ENCODE peak calls at places on chromosomes 16 and 17, in six cellular contexts. P, A, E, T, R and B are unnamed samples.

GRCh38 chr17:60908324-60908723 is 230.7 kb downstream of the BCAS3 start:
- DNase-seq in R (no peak), A (no peak), E (no peak), T (no peak), P (no peak), B (no peak)

GRCh38 chr16:4316732-4317461 is 1.0 kb downstream of the GLIS2 start:
- DNase-seq in T (peak), E (no peak), P (peak), R (no peak), A (no peak), B (no peak)

GRCh38 chr16:64152010-64152767 is 969.7 kb downstream of the CDH11 start:
- DNase-seq in P (no peak), A (no peak), R (no peak), T (no peak), E (no peak), B (peak)

GRCh38 chr16:55543470-55543869 is 23.0 kb upstream of the CAPNS2 start:
- DNase-seq in R (no peak), P (no peak), A (no peak), T (no peak), E (peak), B (peak)

GRCh38 chr17:17144916-17145665 is 61.0 kb downstream of the PLD6 start:
- DNase-seq in R (no peak), A (no peak), T (no peak), E (no peak), P (no peak), B (no peak)

GRCh38 chr17:34582185-34582900 is 3.0 kb downstream of the TMEM132E start:
- DNase-seq in T (no peak), E (no peak), R (no peak), P (no peak), A (no peak), B (no peak)

GRCh38 chr16:88633684-88634140 is 4.7 kb upstream of the IL17C start:
- DNase-seq in E (peak), P (no peak), R (no peak), T (no peak), A (no peak), B (peak)

GRCh38 chr16:28131210-28131609 is 67.7 kb upstream of the GSG1L start:
- DNase-seq in R (no peak), T (no peak), A (no peak), P (no peak), E (no peak), B (no peak)

GRCh38 chr17:76872221-76872873 is 4.1 kb downstream of the MGAT5B start:
- DNase-seq in E (peak), P (no peak), T (no peak), R (no peak), A (no peak), B (peak)

GRCh38 chr17:8047769-8048110 is 8.9 kb downstream of the ALOX15B start:
- DNase-seq in T (no peak), R (no peak), E (no peak), A (no peak), P (no peak), B (no peak)

GRCh38 chr17:9212376-9213310 is 191.3 kb downstream of the NTN1 start:
- DNase-seq in T (no peak), A (no peak), E (no peak), P (no peak), R (no peak), B (no peak)

GRCh38 chr17:4204676-4205075 is 59.1 kb downstream of the ANKFY1 start:
- DNase-seq in T (peak), R (no peak), P (peak), E (peak), A (no peak), B (no peak)

GRCh38 chr17:56623383-56623782 is 29.9 kb downstream of the NOG start:
- DNase-seq in E (no peak), P (no peak), T (no peak), A (no peak), R (no peak), B (no peak)

GRCh38 chr16:48864055-48864454 is 254.1 kb upstream of the N4BP1 start:
- DNase-seq in A (no peak), T (no peak), P (no peak), R (no peak), E (no peak), B (no peak)

GRCh38 chr17:32596666-32597065 is 109.9 kb downstream of the CDK5R1 start:
- DNase-seq in T (no peak), P (no peak), A (no peak), E (peak), R (no peak), B (no peak)

GRCh38 chr16:73713817-73714495 is 582.7 kb upstream of the PSMD7 start:
- DNase-seq in R (no peak), A (peak), P (no peak), T (no peak), E (peak), B (peak)

GRCh38 chr17:73841431-73842060 is 197.3 kb upstream of the SDK2 start:
- DNase-seq in T (peak), E (no peak), A (no peak), P (no peak), R (no peak), B (no peak)

GRCh38 chr16:59259964-59260348 is 525.8 kb upstream of the GOT2 start:
- DNase-seq in R (no peak), P (no peak), T (no peak), A (no peak), E (no peak), B (no peak)

GRCh38 chr17:40921026-40921425 is 16.4 kb downstream of the KRT23 start:
- DNase-seq in A (no peak), T (no peak), E (no peak), P (no peak), R (no peak), B (no peak)

GRCh38 chr17:70886648-70887047 is 717.3 kb downstream of the KCNJ2 start:
- DNase-seq in E (no peak), A (no peak), T (no peak), R (no peak), P (no peak), B (no peak)

GRCh38 chr16:30633526-30633925 is 17.2 kb upstream of the PRR14 start:
- DNase-seq in A (no peak), E (no peak), P (no peak), R (no peak), T (no peak), B (no peak)

GRCh38 chr17:68347380-68347779 is 56.1 kb downstream of the ARSG start:
- DNase-seq in A (no peak), E (no peak), R (no peak), P (no peak), T (no peak), B (no peak)

GRCh38 chr16:83887564-83887963 is 11.4 kb upstream of the MLYCD start:
- DNase-seq in R (no peak), T (no peak), A (no peak), E (no peak), P (no peak), B (no peak)
- TF ChIP-seq CTCF in R (no peak), T (no peak), A (no peak), E (no peak), P (no peak), B (no peak)

GRCh38 chr17:66426397-66427033 is 124.1 kb downstream of the PRKCA start:
- DNase-seq in E (peak), A (no peak), R (no peak), T (no peak), P (no peak), B (peak)
- TF ChIP-seq CTCF in E (no peak), A (no peak), R (peak), T (no peak), P (peak), B (peak)

GRCh38 chr17:65559483-65559801 is 2.0 kb downstream of the AXIN2 start:
- DNase-seq in R (no peak), T (no peak), E (no peak), A (no peak), P (no peak), B (no peak)

GRCh38 chr17:65562206-65562531 is 721 bp upstream of the AXIN2 start:
- DNase-seq in T (no peak), E (no peak), P (no peak), R (no peak), A (no peak), B (no peak)

GRCh38 chr17:65559802-65560627 is 1.4 kb downstream of the AXIN2 start:
- DNase-seq in T (peak), A (no peak), P (no peak), R (no peak), E (no peak), B (no peak)

GRCh38 chr17:65560628-65561371 is 648 bp downstream of the AXIN2 start:
- DNase-seq in E (peak), A (peak), T (peak), P (peak), R (peak), B (peak)

GRCh38 chr17:65561394-65562205 is at the start of gene AXIN2:
- DNase-seq in E (peak), P (peak), R (peak), T (peak), A (peak), B (peak)
- TF ChIP-seq CTCF in E (no peak), P (peak), R (peak), T (no peak), A (peak), B (peak)

DNA sequence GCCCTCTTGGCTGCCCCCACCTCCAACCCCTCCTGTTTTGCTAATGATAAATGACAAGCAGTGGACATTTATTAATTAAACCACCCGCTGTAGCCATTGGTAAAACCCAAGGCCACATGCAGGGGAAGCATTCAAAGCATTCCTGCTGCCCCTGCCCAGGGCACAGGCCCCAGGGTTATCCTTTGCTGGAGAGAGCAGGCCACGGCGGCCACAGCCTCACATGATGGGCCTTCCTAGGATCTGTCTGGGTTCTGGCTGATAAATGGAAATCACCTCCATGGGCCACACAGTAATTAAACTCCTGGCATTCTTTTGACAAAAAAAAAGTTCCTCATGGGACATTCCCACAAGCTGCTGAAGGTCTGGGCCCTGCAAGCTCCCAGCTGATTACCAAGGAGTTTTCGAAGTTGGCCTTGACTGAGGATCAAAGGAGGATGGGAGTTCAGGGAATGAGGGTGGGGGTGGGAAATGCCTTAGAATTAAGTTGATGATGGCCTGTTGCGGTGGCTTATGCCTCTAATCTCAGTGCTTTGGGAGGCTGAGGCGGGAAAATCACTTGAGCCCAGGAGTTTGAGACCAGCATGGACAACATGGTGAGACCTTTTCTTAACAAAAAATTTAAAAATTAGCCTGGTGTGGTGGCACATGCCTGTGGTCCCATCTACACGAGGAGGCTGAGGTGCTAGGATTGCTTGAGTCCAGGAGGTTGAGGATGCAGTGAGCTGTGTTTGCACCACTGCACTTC is 35.5 kb downstream of the SOST start:
- DNase-seq in E (no peak), P (peak), A (no peak), R (no peak), T (no peak), B (no peak)
- TF ChIP-seq CTCF in E (no peak), P (no peak), A (no peak), R (no peak), T (no peak), B (no peak)

DNA sequence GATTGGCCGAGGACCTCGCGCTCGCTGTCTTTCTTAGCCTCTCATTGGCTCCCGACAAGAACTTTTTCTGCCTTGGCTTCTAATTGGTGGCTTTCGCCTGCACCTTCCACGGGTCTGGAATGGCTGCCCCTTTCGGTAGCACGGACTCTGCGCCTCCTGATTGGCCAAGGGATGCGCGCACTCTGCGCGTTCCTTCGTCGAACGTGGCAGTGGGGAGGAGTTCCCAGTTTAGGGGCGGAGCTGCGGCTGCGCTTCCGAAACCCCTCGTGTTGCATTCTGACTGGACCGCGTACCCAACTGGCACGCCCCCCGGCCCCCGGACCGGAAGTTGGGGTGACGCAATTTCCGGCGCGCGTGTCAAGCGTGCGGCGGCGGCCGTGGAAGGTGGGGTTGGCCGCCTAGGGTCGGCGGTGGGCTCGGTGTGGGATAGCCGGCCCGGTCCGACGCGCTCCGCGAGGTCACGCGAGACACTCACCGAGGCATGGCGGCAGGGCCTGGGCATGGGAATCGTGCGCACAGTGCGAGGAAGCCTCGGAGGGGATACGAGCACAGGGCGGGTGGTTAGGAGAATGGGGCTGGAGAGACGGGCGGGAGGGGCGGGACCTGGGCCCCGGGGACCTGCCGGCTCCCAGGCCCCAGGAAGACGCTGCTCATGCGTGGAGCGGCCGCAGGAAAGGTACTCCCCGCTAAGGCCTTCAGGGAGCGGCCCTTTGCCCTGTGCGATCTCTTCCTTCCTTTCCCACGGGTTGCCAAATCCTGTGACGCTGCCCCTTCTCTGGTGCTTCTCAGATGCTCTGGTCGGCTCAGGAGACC is 627 bp upstream of the P4HB start:
- DNase-seq in T (peak), E (peak), A (peak), R (peak), P (peak), B (peak)
- TF ChIP-seq CTCF in T (peak), E (no peak), A (peak), R (no peak), P (no peak), B (no peak)

GRCh38 chr17:50079334-50080095 is 15.6 kb upstream of the PDK2 start:
- DNase-seq in T (peak), P (peak), A (no peak), E (no peak), R (no peak), B (peak)
- TF ChIP-seq CTCF in T (peak), P (no peak), A (peak), E (peak), R (peak), B (peak)

GRCh38 chr16:2090819-2091721 is 43.3 kb downstream of the TSC2 start:
- DNase-seq in R (no peak), E (no peak), A (peak), T (peak), P (peak), B (peak)
- TF ChIP-seq CTCF in R (peak), E (no peak), A (peak), T (peak), P (peak), B (peak)

GRCh38 chr16:21101631-21102420 is 48.8 kb downstream of the DNAH3 start:
- DNase-seq in E (peak), R (no peak), A (no peak), T (no peak), P (peak), B (peak)
- TF ChIP-seq CTCF in E (peak), R (peak), A (peak), T (peak), P (no peak), B (peak)